ENCODE peak calls at places on chromosomes 11 and 22, in nine cellular contexts. B is mammary epithelial cell, F is hepatocyte, A is fibroblast of lung, S is IMR-90, L is right atrium auricular region, C is left ventricle myocardium inferior, T is PC-3, J is lower lobe of right lung. P is an unnamed sample. For H3K4me1, the result is how much of the 10 kb centered on the place peaks cover.

GRCh38 chr22:24563246-24563645 is 7.4 kb downstream of the SNRPD3 start:
- DNase-seq in B (no peak), F (no peak), A (no peak), S (no peak), L (no peak), C (no peak), T (no peak), J (no peak), P (no peak)

GRCh38 chr11:78562398-78562797 is 12.3 kb downstream of the NARS2 start:
- DNase-seq in B (no peak), F (no peak), A (peak), S (peak), L (no peak), C (no peak), T (peak), J (no peak), P (no peak)

GRCh38 chr11:125674210-125674609 is 6.4 kb downstream of the ACRV1 start:
- DNase-seq in B (no peak), F (no peak), A (no peak), S (no peak), L (no peak), C (no peak), T (no peak), J (no peak), P (no peak)

GRCh38 chr22:41445171-41446056 is 1.2 kb downstream of the TOB2 start:
- DNase-seq in B (peak), F (peak), A (no peak), S (no peak), L (no peak), C (peak), T (peak), J (peak), P (peak)

GRCh38 chr11:64461081-64461480 is 102.1 kb downstream of the RPS6KA4 start:
- DNase-seq in B (no peak), F (no peak), A (no peak), S (no peak), L (no peak), C (no peak), T (no peak), J (no peak), P (no peak)

GRCh38 chr11:132943737-132944556 is 588.4 kb downstream of the OPCML start:
- DNase-seq in B (no peak), F (peak), A (no peak), S (no peak), L (no peak), C (no peak), T (no peak), J (no peak), P (no peak)

GRCh38 chr22:26784772-26785171 is 127.4 kb downstream of the MIAT start:
- DNase-seq in B (no peak), F (no peak), A (no peak), S (no peak), L (no peak), C (no peak), T (no peak), J (no peak), P (no peak)

GRCh38 chr22:21816787-21817496 is 50.5 kb downstream of the MAPK1 start:
- DNase-seq in B (peak), F (peak), A (peak), S (peak), L (no peak), C (no peak), T (peak), J (no peak), P (no peak)

GRCh38 chr22:20429254-20430100 is 8.1 kb downstream of the SCARF2 start:
- DNase-seq in B (no peak), F (peak), A (no peak), S (no peak), L (peak), C (peak), T (no peak), J (peak), P (no peak)

GRCh38 chr11:36454551-36454950 is 55.5 kb downstream of the TRAF6 start:
- DNase-seq in B (no peak), F (no peak), A (no peak), S (no peak), L (no peak), C (no peak), T (no peak), J (no peak), P (no peak)

GRCh38 chr22:21712751-21713427 is 22.7 kb downstream of the YPEL1 start:
- DNase-seq in B (peak), F (peak), A (peak), S (peak), L (peak), C (peak), T (peak), J (peak), P (peak)

GRCh38 chr22:19869497-19870152 is 15.0 kb upstream of the GNB1L start:
- DNase-seq in B (no peak), F (no peak), A (no peak), S (no peak), L (no peak), C (no peak), T (no peak), J (peak), P (no peak)

GRCh38 chr11:61778920-61779650 is 13.3 kb downstream of the TMEM258 start:
- DNase-seq in B (no peak), F (no peak), A (no peak), S (no peak), L (no peak), C (no peak), T (no peak), J (no peak), P (no peak)

GRCh38 chr22:43884600-43885318 is 7.1 kb downstream of the PNPLA5 start:
- DNase-seq in B (peak), F (peak), A (peak), S (peak), L (peak), C (peak), T (peak), J (peak), P (peak)

GRCh38 chr22:24333301-24333700 is 62.7 kb downstream of the SPECC1L start:
- DNase-seq in B (peak), F (no peak), A (peak), S (peak), L (no peak), C (no peak), T (peak), J (no peak), P (no peak)

GRCh38 chr22:21448627-21449416 is 18.4 kb upstream of the TMEM191C start:
- DNase-seq in B (no peak), F (no peak), A (no peak), S (no peak), L (no peak), C (no peak), T (no peak), J (peak), P (no peak)

GRCh38 chr11:27296406-27296994 is 66.5 kb downstream of the CCDC34 start:
- DNase-seq in B (peak), F (peak), A (peak), S (peak), L (no peak), C (no peak), T (peak), J (no peak), P (no peak)

GRCh38 chr11:119130662-119131061 is 9.3 kb downstream of the HINFP start:
- DNase-seq in B (no peak), F (no peak), A (no peak), S (peak), L (no peak), C (no peak), T (no peak), J (no peak), P (no peak)
- TF ChIP-seq CTCF in B (no peak), F (no peak), A (no peak), S (no peak), L (no peak), C (no peak), T (no peak), J (no peak), P (no peak)

GRCh38 chr11:119712006-119712405 is 17.0 kb downstream of the NECTIN1 start:
- DNase-seq in B (no peak), F (no peak), A (no peak), S (no peak), L (no peak), C (no peak), T (no peak), J (no peak), P (no peak)

GRCh38 chr11:119714590-119714989 is 14.4 kb downstream of the NECTIN1 start:
- DNase-seq in B (no peak), F (no peak), A (no peak), S (no peak), L (no peak), C (no peak), T (no peak), J (no peak), P (no peak)

GRCh38 chr11:119712459-119713360 is 16.3 kb downstream of the NECTIN1 start:
- DNase-seq in B (no peak), F (no peak), A (no peak), S (no peak), L (no peak), C (no peak), T (no peak), J (no peak), P (no peak)

GRCh38 chr11:119714189-119714588 is 14.8 kb downstream of the NECTIN1 start:
- DNase-seq in B (no peak), F (no peak), A (no peak), S (no peak), L (no peak), C (no peak), T (no peak), J (no peak), P (no peak)

GRCh38 chr11:119713361-119714040 is 15.5 kb downstream of the NECTIN1 start:
- DNase-seq in B (no peak), F (peak), A (no peak), S (no peak), L (no peak), C (no peak), T (no peak), J (no peak), P (no peak)
- H3K4me1 ChIP-seq in B (under half), F (under half), A (under half), S (under half), L (under half), C (under half), T (under half), J (under half), P (under half)

GRCh38 chr11:124069429-124070401 is 28.6 kb upstream of the OR10G7 start:
- DNase-seq in B (peak), F (peak), A (peak), S (peak), L (no peak), C (no peak), T (peak), J (peak), P (peak)
- H3K4me3 ChIP-seq in B (peak), F (no peak), A (peak), S (peak), L (peak), C (peak), T (peak), J (peak), P (peak)

DNA sequence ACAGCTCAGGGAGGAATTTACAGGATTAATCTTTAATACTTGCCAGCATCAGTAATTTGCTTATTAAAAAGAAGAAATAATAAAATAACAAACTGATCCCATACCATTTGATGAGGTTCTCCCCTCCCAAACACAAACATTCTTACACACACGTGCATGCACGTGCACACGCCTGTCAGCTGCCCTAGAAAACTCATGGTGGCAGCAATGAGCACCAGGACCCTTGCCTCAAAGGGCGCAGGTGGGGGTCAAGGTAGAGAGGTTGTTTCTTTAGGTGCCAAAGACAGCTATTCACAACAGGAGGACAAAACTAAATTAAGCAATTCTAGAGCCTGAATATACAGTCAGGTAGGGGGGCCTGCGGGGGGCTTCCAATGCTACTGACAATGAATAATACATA is 219.3 kb downstream of the BUD13 start:
- DNase-seq in B (no peak), F (no peak), A (no peak), S (no peak), L (no peak), C (no peak), T (no peak), J (no peak), P (no peak)
- TF ChIP-seq CTCF in B (no peak), F (no peak), A (no peak), S (no peak), L (no peak), C (no peak), T (peak), J (no peak), P (no peak)

GRCh38 chr11:88175707-88176066 is 444 bp upstream of the RAB38 start:
- DNase-seq in B (no peak), F (no peak), A (peak), S (peak), L (no peak), C (no peak), T (no peak), J (no peak), P (no peak)
- H3K4me1 ChIP-seq in B (half or more), F (under half), A (under half), S (under half), L (under half), C (under half), T (under half), J (under half), P (under half)

GRCh38 chr11:65954771-65955170 is 6.8 kb upstream of the SART1 start:
- DNase-seq in B (peak), F (no peak), A (no peak), S (no peak), L (no peak), C (no peak), T (no peak), J (no peak), P (no peak)
- H3K4me3 ChIP-seq in B (no peak), F (no peak), A (no peak), S (no peak), L (no peak), C (no peak), T (no peak), J (no peak), P (no peak)